ENCODE peak calls at places on chromosomes 7 and 10, in six cellular contexts. D, N, X, B, V and L are unnamed samples.

GRCh38 chr7:130154501-130155317 is 50.5 kb downstream of the TMEM209 start:
- DNase-seq in D (no peak), N (no peak), X (peak; percentile 19), B (no peak), V (no peak), L (peak; percentile 89)

GRCh38 chr7:123323689-123324088 is 123.9 kb upstream of the SLC13A1 start:
- DNase-seq in D (no peak), N (no peak), X (no peak), B (no peak), V (no peak), L (no peak)

GRCh38 chr7:15326044-15326644 is 235.7 kb downstream of the AGMO start:
- DNase-seq in D (no peak), N (no peak), X (peak; percentile 59), B (peak; percentile 9), V (no peak), L (no peak)

GRCh38 chr7:22702516-22702915 is 24.5 kb upstream of the IL6 start:
- DNase-seq in D (no peak), N (no peak), X (no peak), B (no peak), V (no peak), L (no peak)

GRCh38 chr10:86287966-86288579 is 78.5 kb downstream of the GRID1 start:
- DNase-seq in D (no peak), N (peak; percentile 28), X (no peak), B (no peak), V (no peak), L (no peak)

GRCh38 chr10:133287832-133288500 is 11.3 kb upstream of the ADAM8 start:
- DNase-seq in D (no peak), N (no peak), X (no peak), B (no peak), V (no peak), L (no peak)

GRCh38 chr10:102467971-102468438 is 16.7 kb upstream of the C10orf95 start:
- DNase-seq in D (no peak), N (no peak), X (no peak), B (no peak), V (no peak), L (no peak)

GRCh38 chr7:98137826-98138151 is 31.1 kb downstream of the LMTK2 start:
- DNase-seq in D (no peak), N (no peak), X (no peak), B (no peak), V (no peak), L (no peak)

GRCh38 chr10:17431871-17432311 is 22.5 kb downstream of the ST8SIA6 start:
- DNase-seq in D (no peak), N (no peak), X (peak; percentile 6), B (peak; percentile 62), V (no peak), L (no peak)

GRCh38 chr7:80412842-80413241 is 99.0 kb downstream of the GNAT3 start:
- DNase-seq in D (no peak), N (no peak), X (peak; percentile 70), B (no peak), V (no peak), L (no peak)

GRCh38 chr7:151551820-151552219 is 32.1 kb upstream of the RHEB start:
- DNase-seq in D (no peak), N (no peak), X (no peak), B (no peak), V (no peak), L (no peak)

GRCh38 chr10:111835562-111835961 is 348.0 kb downstream of the GPAM start:
- DNase-seq in D (no peak), N (no peak), X (no peak), B (peak; percentile 4), V (no peak), L (no peak)

GRCh38 chr10:123783296-123783695 is 108.3 kb downstream of the CPXM2 start:
- DNase-seq in D (no peak), N (no peak), X (no peak), B (no peak), V (no peak), L (no peak)

DNA sequence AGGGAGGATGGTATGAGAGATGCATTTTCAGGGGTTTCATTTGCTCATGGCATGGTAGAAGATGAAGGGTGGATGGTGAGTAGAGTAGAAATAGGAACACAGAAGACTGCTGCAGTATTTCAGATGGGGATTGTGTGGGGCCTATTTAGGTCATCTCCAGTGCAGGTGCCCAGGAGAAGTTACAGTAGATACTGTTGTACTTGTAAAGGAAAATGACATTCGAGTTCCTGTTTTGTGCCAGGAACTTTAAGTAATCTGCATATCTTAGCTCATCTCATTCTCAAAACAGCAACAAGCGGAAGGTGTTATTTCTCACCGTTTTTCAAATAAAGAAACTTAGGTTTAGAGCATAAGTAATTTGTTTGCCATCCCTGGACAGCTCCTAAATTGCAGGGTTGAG is 156.2 kb downstream of the AUTS2 start:
- DNase-seq in D (no peak), N (no peak), X (no peak), B (no peak), V (no peak), L (no peak)
- H3K4me3 ChIP-seq in D (no peak overlapping the region), N (no peak overlapping the region), X (no peak overlapping the region), B (no peak overlapping the region), V (no peak overlapping the region), L (no peak overlapping the region)

GRCh38 chr10:113341138-113341537 is 211.7 kb upstream of the HABP2 start:
- DNase-seq in D (no peak), N (no peak), X (no peak), B (no peak), V (no peak), L (no peak)
- H3K27me3 ChIP-seq in D (peaks cover 4% of the 10 kb centered on the region), N (no peaks in the 10 kb centered on the region), X (no peaks in the 10 kb centered on the region), B (no peaks in the 10 kb centered on the region), V (no peaks in the 10 kb centered on the region), L (no peaks in the 10 kb centered on the region)

GRCh38 chr10:107576746-107577145 is 412.2 kb upstream of the SORCS1 start:
- DNase-seq in D (no peak), N (peak; percentile 61), X (peak; percentile 40), B (no peak), V (peak; percentile 23), L (no peak)

GRCh38 chr10:107577226-107577625 is 412.7 kb upstream of the SORCS1 start:
- DNase-seq in D (no peak), N (no peak), X (no peak), B (no peak), V (no peak), L (no peak)

GRCh38 chr10:107583974-107584373 is 419.5 kb upstream of the SORCS1 start:
- DNase-seq in D (no peak), N (no peak), X (no peak), B (no peak), V (no peak), L (no peak)

GRCh38 chr10:107585630-107586029 is 421.1 kb upstream of the SORCS1 start:
- DNase-seq in D (no peak), N (no peak), X (no peak), B (no peak), V (no peak), L (no peak)

DNA sequence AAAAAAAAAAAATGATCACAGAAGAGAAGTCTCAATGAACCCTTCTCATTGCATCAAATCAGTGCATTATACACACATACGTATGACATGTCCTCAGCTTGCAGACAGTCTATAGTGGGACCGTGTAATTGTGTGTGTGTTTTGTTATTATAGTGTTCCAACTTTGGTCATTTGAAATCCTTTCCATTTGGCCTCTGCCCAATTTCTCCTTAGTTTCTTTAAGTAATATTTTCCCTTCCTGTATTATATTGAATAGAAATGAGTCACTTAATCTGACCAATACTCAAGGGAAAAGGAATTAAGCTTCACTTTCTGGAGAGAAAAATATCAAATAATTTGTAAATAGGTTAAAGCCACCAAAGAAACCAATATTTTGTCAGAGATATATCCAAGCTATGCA is 415.5 kb upstream of the SORCS1 start:
- DNase-seq in D (no peak), N (no peak), X (peak; percentile 9), B (no peak), V (no peak), L (no peak)
- H3K4me3 ChIP-seq in D (no peak overlapping the region), N (no peak overlapping the region), X (no peak overlapping the region), B (no peak overlapping the region), V (no peak overlapping the region), L (no peak overlapping the region)

GRCh38 chr7:73858807-73859206 is 2.2 kb upstream of the TMEM270 start:
- DNase-seq in D (no peak), N (no peak), X (no peak), B (no peak), V (no peak), L (no peak)

GRCh38 chr7:73864981-73865711 is 4.2 kb downstream of the TMEM270 start:
- DNase-seq in D (no peak), N (no peak), X (no peak), B (no peak), V (no peak), L (peak; percentile 37)

GRCh38 chr7:73860859-73861258 is at the start of gene TMEM270:
- DNase-seq in D (no peak), N (no peak), X (no peak), B (no peak), V (no peak), L (no peak)

GRCh38 chr7:73856941-73857340 is 4.0 kb upstream of the TMEM270 start:
- DNase-seq in D (no peak), N (no peak), X (no peak), B (no peak), V (no peak), L (peak; percentile 35)

GRCh38 chr7:73861305-73861704 is 346 bp downstream of the TMEM270 start:
- DNase-seq in D (no peak), N (no peak), X (no peak), B (no peak), V (no peak), L (no peak)
- H3K27me3 ChIP-seq in D (no peaks in the 10 kb centered on the region), N (no peaks in the 10 kb centered on the region), X (no peaks in the 10 kb centered on the region), B (no peaks in the 10 kb centered on the region), V (no peaks in the 10 kb centered on the region), L (no peaks in the 10 kb centered on the region)

GRCh38 chr7:73624669-73625001 is 313 bp upstream of the MLXIPL start:
- DNase-seq in D (no peak), N (no peak), X (no peak), B (no peak), V (no peak), L (no peak)
- H3K4me3 ChIP-seq in D (no peak overlapping the region), N (no peak overlapping the region), X (peak overlapping the region; percentile 74), B (no peak overlapping the region), V (peak overlapping the region; percentile 51), L (no peak overlapping the region)